ENCODE peak calls at places on chromosomes 2 and 18, in nine cellular contexts. G is ovary; O is NCI-H1436; Q is germinal center; I is T-helper 9 cell; X is NCI-H1092 treated with DMSO at 0.1 percent for 48 hours; S is stimulated activated CD4-positive, alpha-beta T cell treated with anti-CD3 and anti-CD28 coated beads, Interleukin-1b, Interleukin-23, amount 100 ng/mL, for 24 hours; B is T-helper 2 cell; W is NCI-H1105. L is an unnamed sample.
A peak's percentile ranks its signal among the peaks of the same experiment; 100 is the strongest.

GRCh38 chr2:75022516-75022915 is 64.1 kb downstream of the POLE4 start:
- DNase-seq in S (no peak), X (no peak), O (no peak), I (no peak), G (no peak), Q (no peak), B (no peak), W (no peak), L (no peak)

GRCh38 chr2:172409042-172409441 is 18.3 kb upstream of the ITGA6 start:
- DNase-seq in Q (no peak), I (no peak), O (no peak), X (no peak), S (no peak), W (no peak), G (no peak), B (no peak), L (no peak)

GRCh38 chr2:184596819-184597411 is 1.4 kb upstream of the ZNF804A start:
- DNase-seq in S (no peak), G (no peak), B (no peak), W (no peak), X (no peak), I (no peak), Q (peak; percentile 5), O (no peak), L (no peak)

GRCh38 chr2:176729706-176730569 is 460.7 kb downstream of the MTX2 start:
- DNase-seq in O (no peak), B (no peak), Q (no peak), G (peak; percentile 46), W (peak; percentile 35), X (peak; percentile 86), S (no peak), I (no peak), L (no peak)

GRCh38 chr2:236663671-236664101 is 94.1 kb downstream of the ACKR3 start:
- DNase-seq in O (no peak), S (no peak), Q (no peak), B (no peak), X (no peak), I (no peak), W (no peak), G (no peak), L (peak; percentile 79)

GRCh38 chr2:237299897-237300296 is 114.1 kb downstream of the COL6A3 start:
- DNase-seq in W (no peak), G (no peak), I (no peak), B (no peak), S (no peak), Q (no peak), X (no peak), O (no peak), L (no peak)

GRCh38 chr18:60537074-60537473 is 164.5 kb upstream of the MC4R start:
- DNase-seq in X (no peak), G (no peak), W (no peak), S (no peak), B (no peak), I (no peak), Q (no peak), O (no peak), L (no peak)

GRCh38 chr18:23094411-23095165 is 40.7 kb upstream of the CABLES1 start:
- DNase-seq in O (no peak), X (no peak), I (no peak), W (no peak), B (no peak), S (no peak), G (no peak), Q (no peak), L (peak; percentile 33)

GRCh38 chr2:196925768-196926561 is 542 bp downstream of the PGAP1 start:
- DNase-seq in I (peak; percentile 4), S (peak; percentile 10), Q (no peak), X (peak; percentile 61), G (peak; percentile 52), W (peak; percentile 82), B (no peak), O (peak; percentile 38), L (peak; percentile 72)

GRCh38 chr2:69466728-69467127 is 29.5 kb upstream of the NFU1 start:
- DNase-seq in S (no peak), Q (no peak), W (no peak), I (no peak), X (no peak), O (no peak), B (no peak), G (no peak), L (no peak)

GRCh38 chr2:164697688-164698290 is 76.5 kb upstream of the GRB14 start:
- DNase-seq in G (no peak), S (no peak), O (peak; percentile 5), Q (peak; percentile 11), B (no peak), W (no peak), I (no peak), X (peak; percentile 14), L (no peak)

GRCh38 chr2:112712903-112713584 is 7.8 kb upstream of the NT5DC4 start:
- DNase-seq in B (no peak), G (no peak), W (no peak), Q (no peak), S (no peak), X (no peak), O (no peak), I (no peak), L (no peak)

GRCh38 chr2:218033590-218034496 is 31.0 kb upstream of the TNS1 start:
- DNase-seq in W (no peak), B (no peak), G (no peak), I (no peak), O (no peak), Q (no peak), S (no peak), X (no peak), L (no peak)

GRCh38 chr18:26457611-26458350 is 90.6 kb downstream of the KCTD1 start:
- DNase-seq in W (no peak), O (no peak), G (no peak), X (no peak), Q (no peak), S (no peak), B (no peak), I (no peak), L (no peak)

GRCh38 chr2:196059491-196059960 is 9.1 kb downstream of the DNAH7 start:
- DNase-seq in G (no peak), I (no peak), S (no peak), B (no peak), Q (no peak), X (no peak), O (no peak), W (no peak), L (no peak)

GRCh38 chr18:47997338-47997780 is 66.9 kb upstream of the SMAD2 start:
- DNase-seq in W (no peak), X (no peak), Q (no peak), I (no peak), O (no peak), S (peak; percentile 10), B (no peak), G (no peak), L (no peak)

GRCh38 chr2:204470178-204470620 is 75.1 kb upstream of the PARD3B start:
- DNase-seq in X (no peak), Q (no peak), B (no peak), G (no peak), I (no peak), W (no peak), S (no peak), O (no peak), L (no peak)

GRCh38 chr2:240462073-240462703 is 26.7 kb downstream of the GPC1 start:
- DNase-seq in O (no peak), X (no peak), I (no peak), B (no peak), Q (no peak), W (no peak), G (peak; percentile 24), S (no peak), L (peak; percentile 48)

GRCh38 chr18:7334973-7335568 is 104.2 kb downstream of the LRRC30 start:
- DNase-seq in W (no peak), O (no peak), S (no peak), B (no peak), G (no peak), Q (no peak), I (no peak), X (no peak), L (no peak)

GRCh38 chr2:136407952-136408318 is 290.0 kb upstream of the CXCR4 start:
- DNase-seq in S (no peak), G (no peak), B (no peak), I (no peak), W (no peak), X (no peak), O (no peak), Q (no peak), L (no peak)

GRCh38 chr2:163319006-163319405 is 416.8 kb downstream of the FIGN start:
- DNase-seq in B (no peak), X (no peak), O (no peak), W (no peak), I (no peak), S (no peak), Q (no peak), G (no peak), L (no peak)

GRCh38 chr2:58638256-58638795 is 397.2 kb upstream of the FANCL start:
- DNase-seq in O (no peak), S (no peak), I (no peak), B (no peak), Q (no peak), G (no peak), W (no peak), X (no peak), L (no peak)

GRCh38 chr2:173217106-173217840 is 137.4 kb upstream of the CDCA7 start:
- DNase-seq in X (no peak), B (no peak), O (no peak), S (no peak), W (no peak), Q (no peak), G (no peak), I (no peak), L (no peak)

GRCh38 chr2:126902859-126903258 is 4.2 kb downstream of the TEX51 start:
- DNase-seq in Q (no peak), X (no peak), W (no peak), I (no peak), G (no peak), B (no peak), S (no peak), O (no peak), L (no peak)